ENCODE peak calls at places on chromosomes 16 and 17, in ten cellular contexts. S is uterus, R is right lobe of liver, J is A549, Q is adrenal gland, N is heart right ventricle, C is OCI-LY7, V is brain microvascular endothelial cell, B is transverse colon, P is tibial artery. E is an unnamed sample.

GRCh38 chr16:10877472-10877946 is 507 bp downstream of the CIITA start:
- DNase-seq in S (no peak), R (peak), J (no peak), Q (no peak), N (no peak), C (peak), V (no peak), B (no peak), P (no peak), E (no peak)

GRCh38 chr17:64736804-64737492 is 74.8 kb upstream of the SMURF2 start:
- DNase-seq in S (no peak), R (no peak), J (no peak), Q (peak), N (no peak), C (peak), V (peak), B (peak), P (no peak), E (no peak)

GRCh38 chr17:71764507-71764906 is 356.3 kb upstream of the SOX9 start:
- DNase-seq in S (no peak), R (no peak), J (peak), Q (no peak), N (peak), C (peak), V (peak), B (peak), P (no peak), E (no peak)

GRCh38 chr17:69227536-69227935 is 1.1 kb downstream of the ABCA10 start:
- DNase-seq in S (no peak), R (no peak), J (no peak), Q (no peak), N (no peak), C (peak), V (no peak), B (no peak), P (no peak), E (no peak)

GRCh38 chr17:57666198-57666870 is 78.8 kb downstream of the CCDC182 start:
- DNase-seq in S (peak), R (no peak), J (no peak), Q (peak), N (peak), C (peak), V (no peak), B (no peak), P (no peak), E (no peak)

GRCh38 chr16:20905576-20905975 is 5.0 kb downstream of the LYRM1 start:
- DNase-seq in S (no peak), R (no peak), J (no peak), Q (no peak), N (no peak), C (no peak), V (no peak), B (no peak), P (no peak), E (no peak)

GRCh38 chr17:20156196-20157077 is 147.3 kb downstream of the SPECC1 start:
- DNase-seq in S (peak), R (no peak), J (peak), Q (peak), N (no peak), C (peak), V (peak), B (peak), P (no peak), E (no peak)

GRCh38 chr17:39889200-39889599 is 21.2 kb downstream of the ZPBP2 start:
- DNase-seq in S (no peak), R (no peak), J (no peak), Q (no peak), N (no peak), C (no peak), V (no peak), B (no peak), P (no peak), E (no peak)

GRCh38 chr17:81582769-81583168 is 30.6 kb upstream of the FAAP100 start:
- DNase-seq in S (no peak), R (no peak), J (no peak), Q (no peak), N (no peak), C (no peak), V (no peak), B (no peak), P (no peak), E (no peak)

GRCh38 chr16:53973021-53973420 is 269.1 kb downstream of the FTO start:
- DNase-seq in S (no peak), R (no peak), J (no peak), Q (no peak), N (peak), C (no peak), V (no peak), B (no peak), P (no peak), E (no peak)

GRCh38 chr16:80081851-80082250 is 458.9 kb upstream of the DYNLRB2 start:
- DNase-seq in S (no peak), R (no peak), J (no peak), Q (no peak), N (no peak), C (no peak), V (no peak), B (no peak), P (no peak), E (no peak)

GRCh38 chr17:51805765-51806164 is 352.7 kb downstream of the CA10 start:
- DNase-seq in S (no peak), R (no peak), J (no peak), Q (no peak), N (no peak), C (no peak), V (no peak), B (no peak), P (no peak), E (no peak)

GRCh38 chr16:89035013-89035697 is 58.1 kb upstream of the CBFA2T3 start:
- DNase-seq in S (no peak), R (peak), J (no peak), Q (no peak), N (no peak), C (no peak), V (no peak), B (no peak), P (no peak), E (no peak)

DNA sequence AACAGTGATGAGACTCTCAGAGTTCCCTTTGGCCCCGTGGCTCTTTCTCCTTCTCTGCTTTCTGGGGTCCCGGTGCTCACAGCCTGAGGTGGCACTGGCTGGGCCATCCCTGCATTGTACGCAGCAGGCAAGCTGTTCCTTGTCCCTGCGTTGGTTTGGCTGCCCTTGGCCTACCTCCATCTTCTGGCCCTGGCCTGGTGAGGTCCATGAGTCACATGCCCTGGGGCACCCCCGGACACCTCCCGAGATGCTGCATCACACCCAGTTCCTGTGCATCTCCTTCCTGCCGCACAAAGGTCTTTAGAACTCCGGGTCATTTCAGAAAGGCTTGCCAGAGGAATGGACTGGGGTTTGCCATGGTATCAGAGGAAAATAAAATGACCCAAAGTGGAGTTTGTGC is 9.5 kb downstream of the SULT1A2 start:
- DNase-seq in S (no peak), R (no peak), J (peak), Q (peak), N (no peak), C (no peak), V (no peak), B (no peak), P (no peak), E (no peak)
- H3K27ac ChIP-seq in S (no peak), R (no peak), J (peak), Q (no peak), N (no peak), C (no peak), V (no peak), B (no peak), P (no peak), E (no peak)

GRCh38 chr17:28878981-28879380 is 18.6 kb downstream of the FLOT2 start:
- DNase-seq in S (no peak), R (no peak), J (peak), Q (no peak), N (no peak), C (peak), V (peak), B (no peak), P (no peak), E (no peak)
- TF ChIP-seq CTCF in S (peak), R (peak), J (peak), Q (no peak), N (no peak), C (peak), V (peak), B (peak), P (no peak), E (no peak)

DNA sequence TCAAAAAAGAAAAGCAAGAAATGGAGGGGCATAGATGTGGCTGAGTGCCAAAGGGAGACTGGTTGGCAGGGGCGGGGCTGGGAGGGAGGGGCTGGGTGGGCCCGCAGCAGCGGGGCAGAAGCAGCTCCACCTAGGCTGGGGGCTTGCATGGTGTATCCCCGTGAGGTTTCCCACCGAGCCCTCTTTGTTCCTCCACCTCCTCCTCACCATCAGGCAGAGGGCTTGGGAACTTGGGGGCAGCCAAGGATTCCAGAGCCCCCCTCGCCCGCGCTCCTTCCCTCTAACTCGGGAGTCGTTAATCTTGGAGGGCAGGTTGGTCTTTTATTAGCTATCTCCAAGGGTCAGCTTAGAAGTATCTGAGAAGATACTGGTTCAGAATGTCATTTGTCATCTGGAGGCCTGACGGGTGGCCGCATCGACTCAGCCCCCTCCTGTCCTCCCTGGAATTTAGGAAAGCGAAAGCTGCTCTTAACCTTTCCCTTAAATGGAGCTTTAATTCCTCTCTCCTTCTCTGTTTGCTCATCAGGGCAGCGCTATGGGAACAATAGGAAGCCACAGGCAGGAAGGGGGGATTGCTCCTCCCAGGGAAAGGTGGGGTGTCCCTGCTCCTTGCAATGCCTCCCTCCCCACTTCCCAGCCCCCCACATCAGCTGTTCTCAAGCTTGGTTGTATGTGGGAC is 274.3 kb upstream of the XYLT1 start:
- DNase-seq in S (peak), R (no peak), J (no peak), Q (no peak), N (no peak), C (no peak), V (peak), B (no peak), P (no peak), E (no peak)
- H3K4me3 ChIP-seq in S (peak), R (no peak), J (no peak), Q (no peak), N (no peak), C (no peak), V (peak), B (peak), P (peak), E (peak)

GRCh38 chr17:38606646-38607611 is 1.2 kb upstream of the SRCIN1 start:
- DNase-seq in S (no peak), R (peak), J (no peak), Q (no peak), N (peak), C (no peak), V (no peak), B (no peak), P (no peak), E (no peak)
- H3K27ac ChIP-seq in S (no peak), R (peak), J (peak), Q (no peak), N (peak), C (no peak), V (no peak), B (no peak), P (no peak), E (no peak)

DNA sequence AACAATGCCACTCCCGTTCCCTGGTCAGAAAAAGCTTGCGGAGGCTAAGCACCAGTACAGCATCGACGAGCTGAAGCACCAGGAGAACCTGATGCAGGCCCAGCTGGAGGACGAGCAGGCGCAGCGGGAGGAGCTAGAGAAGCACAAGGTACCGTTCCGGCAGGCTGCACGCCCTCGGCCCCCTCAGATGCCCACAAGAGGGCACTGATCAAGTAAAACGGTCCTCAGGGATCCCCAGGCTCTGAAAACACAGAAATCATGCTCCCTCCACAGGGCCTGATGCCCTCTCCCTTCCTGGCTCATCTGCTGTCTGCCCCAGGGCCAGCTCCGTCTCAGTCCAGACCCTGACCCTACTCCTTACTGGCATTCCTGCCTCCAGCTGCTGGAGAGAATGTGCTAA is 21.6 kb downstream of the DRC3 start:
- DNase-seq in S (no peak), R (no peak), J (peak), Q (peak), N (peak), C (peak), V (no peak), B (no peak), P (no peak), E (no peak)
- TF ChIP-seq CTCF in S (no peak), R (peak), J (peak), Q (peak), N (peak), C (peak), V (peak), B (no peak), P (no peak), E (no peak)

DNA sequence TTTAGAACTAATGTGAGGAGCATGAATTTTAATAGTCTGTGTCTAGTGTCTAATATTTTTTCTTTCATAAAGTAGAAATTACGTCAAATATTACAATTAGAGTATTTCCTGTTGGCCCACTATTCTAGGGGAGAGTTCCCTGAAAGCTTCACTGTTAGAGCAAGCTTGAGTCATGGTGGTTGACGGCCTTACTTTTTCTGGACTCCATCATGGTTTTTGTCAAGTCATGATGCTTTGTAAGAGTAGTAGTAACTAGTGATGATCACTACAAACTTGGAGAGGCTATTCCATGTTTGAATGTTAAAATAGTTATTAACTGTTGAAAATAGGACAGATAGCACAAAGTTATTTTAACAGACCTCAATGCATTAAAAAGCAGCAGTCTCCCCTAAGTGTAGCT is 1.7 kb downstream of the PSMD11 start:
- DNase-seq in S (no peak), R (no peak), J (peak), Q (no peak), N (no peak), C (peak), V (peak), B (no peak), P (no peak), E (no peak)
- H3K4me3 ChIP-seq in S (no peak), R (no peak), J (peak), Q (no peak), N (peak), C (peak), V (peak), B (no peak), P (no peak), E (peak)

E was measured in thoracic aorta.